ENCODE peak calls at places on chromosome 15, in ten cellular contexts. P is NCI-H187 treated with DMSO at 0.1 percent for 48 hours; M is coronary artery; L is dorsolateral prefrontal cortex; E is activated naive CD8-positive, alpha-beta T cell treated with anti-CD3 and anti-CD28 coated beads, Interleukin-2, amount 50 U/mL, for 16 hours; I is A549; N is NCI-H2081; F is non-pigmented ciliary epithelial cell; X is naive thymus-derived CD8-positive, alpha-beta T cell; Z is RPMI8226. Y is an unnamed sample.

GRCh38 chr15:73227433-73228056 is 141.2 kb downstream of the HCN4 start:
- DNase-seq in X (no peak), M (no peak), Z (no peak), L (no peak), N (no peak), I (no peak), F (no peak), P (no peak), E (no peak), Y (no peak)

GRCh38 chr15:68354923-68355322 is 77.0 kb downstream of the ITGA11 start:
- DNase-seq in F (peak; percentile 84), N (no peak), I (peak; percentile 76), X (no peak), M (no peak), P (no peak), L (no peak), Z (no peak), E (no peak), Y (no peak)

GRCh38 chr15:47409038-47409437 is 308.3 kb upstream of the SEMA6D start:
- DNase-seq in X (no peak), L (no peak), M (no peak), N (no peak), Z (no peak), P (no peak), F (no peak), E (no peak), I (no peak), Y (no peak)

GRCh38 chr15:42085236-42085605 is 9.1 kb downstream of the PLA2G4D start:
- DNase-seq in F (no peak), L (peak; percentile 8), P (no peak), X (no peak), Z (no peak), E (no peak), I (no peak), N (no peak), M (peak; percentile 61), Y (no peak)

GRCh38 chr15:43912991-43913927 is 86.5 kb downstream of the WDR76 start:
- DNase-seq in E (no peak), F (peak; percentile 97), N (no peak), M (no peak), I (peak; percentile 43), X (no peak), Z (no peak), L (peak; percentile 59), P (no peak), Y (no peak)

GRCh38 chr15:89728254-89728653 is 22.8 kb downstream of the MESP1 start:
- DNase-seq in M (peak; percentile 54), X (no peak), P (no peak), F (peak; percentile 19), N (no peak), Z (no peak), E (no peak), I (no peak), L (no peak), Y (no peak)

GRCh38 chr15:75817151-75817935 is 25.9 kb upstream of the UBE2Q2 start:
- DNase-seq in I (no peak), M (no peak), L (no peak), F (no peak), N (no peak), Z (peak; percentile 77), X (no peak), E (no peak), P (no peak), Y (no peak)

GRCh38 chr15:78224024-78224413 is 10.3 kb downstream of the ACSBG1 start:
- DNase-seq in P (no peak), I (no peak), Z (peak; percentile 25), M (no peak), N (no peak), F (no peak), E (no peak), L (no peak), X (no peak), Y (no peak)

GRCh38 chr15:37217567-37217966 is 117.2 kb upstream of the MEIS2 start:
- DNase-seq in F (no peak), P (no peak), X (no peak), N (no peak), M (no peak), Z (no peak), L (no peak), I (no peak), E (no peak), Y (no peak)

GRCh38 chr15:31091531-31091930 is 10.0 kb downstream of the TRPM1 start:
- DNase-seq in F (no peak), P (no peak), Z (no peak), L (no peak), X (no peak), M (no peak), E (no peak), N (no peak), I (no peak), Y (no peak)

GRCh38 chr15:58528197-58528870 is 96.5 kb downstream of the LIPC start:
- DNase-seq in I (peak; percentile 63), Z (no peak), N (no peak), F (no peak), E (no peak), P (no peak), X (no peak), M (no peak), L (no peak), Y (no peak)

GRCh38 chr15:67741313-67741712 is 84.0 kb upstream of the SKOR1 start:
- DNase-seq in Z (peak; percentile 86), M (no peak), F (no peak), N (no peak), L (no peak), P (no peak), I (no peak), E (no peak), X (no peak), Y (no peak)

GRCh38 chr15:61828008-61828407 is 232.2 kb downstream of the VPS13C start:
- DNase-seq in P (no peak), I (peak; percentile 62), E (no peak), L (no peak), Z (no peak), M (no peak), X (no peak), N (no peak), F (no peak), Y (no peak)

GRCh38 chr15:78914027-78914764 is 30.6 kb downstream of the CTSH start:
- DNase-seq in N (no peak), I (peak; percentile 50), F (no peak), Z (no peak), P (no peak), X (no peak), E (no peak), L (peak; percentile 29), M (no peak), Y (no peak)

GRCh38 chr15:77646104-77646694 is 13.5 kb upstream of the LINGO1 start:
- DNase-seq in M (no peak), F (no peak), L (no peak), X (no peak), E (no peak), P (no peak), I (no peak), Z (no peak), N (no peak), Y (no peak)

GRCh38 chr15:96916750-96917149 is 586.2 kb downstream of the NR2F2 start:
- DNase-seq in E (no peak), Z (no peak), F (no peak), L (no peak), I (no peak), M (no peak), N (no peak), X (no peak), P (no peak), Y (no peak)

GRCh38 chr15:45677797-45678196 is 43.0 kb downstream of the SQOR start:
- DNase-seq in I (no peak), X (no peak), F (no peak), M (no peak), P (no peak), E (no peak), Z (no peak), L (no peak), N (no peak), Y (no peak)

GRCh38 chr15:96093063-96093462 is 237.4 kb upstream of the NR2F2 start:
- DNase-seq in X (no peak), N (no peak), M (no peak), Z (no peak), L (no peak), F (no peak), P (no peak), E (no peak), I (no peak), Y (no peak)

GRCh38 chr15:31264534-31265089 is 62.0 kb upstream of the KLF13 start:
- DNase-seq in P (no peak), I (no peak), X (no peak), F (no peak), Z (no peak), E (no peak), N (no peak), M (peak; percentile 64), L (peak; percentile 14), Y (no peak)

GRCh38 chr15:36797128-36797527 is 217.7 kb downstream of the CDIN1 start:
- DNase-seq in M (no peak), X (no peak), N (no peak), F (no peak), E (no peak), L (no peak), P (no peak), Z (no peak), I (no peak), Y (no peak)

GRCh38 chr15:41892621-41893421 is 1.0 kb downstream of the SPTBN5 start:
- DNase-seq in L (no peak), N (peak; percentile 12), M (no peak), P (no peak), E (no peak), I (no peak), F (no peak), Z (peak; percentile 36), X (peak; percentile 39), Y (peak; percentile 43)

GRCh38 chr15:64453689-64454037 is 6.7 kb upstream of the ZNF609 start:
- DNase-seq in E (no peak), X (no peak), F (no peak), Z (no peak), L (no peak), I (no peak), P (no peak), N (no peak), M (no peak), Y (no peak)

GRCh38 chr15:99324082-99324620 is 72.9 kb downstream of the LRRC28 start:
- DNase-seq in F (peak; percentile 83), L (no peak), M (no peak), P (no peak), I (peak; percentile 51), Z (no peak), X (no peak), E (no peak), N (no peak), Y (no peak)

GRCh38 chr15:96046620-96047240 is 283.8 kb upstream of the NR2F2 start:
- DNase-seq in Z (no peak), E (no peak), I (no peak), N (no peak), M (no peak), F (peak; percentile 17), X (no peak), P (no peak), L (no peak), Y (no peak)

GRCh38 chr15:28260722-28261121 is 61.3 kb downstream of the HERC2 start:
- DNase-seq in M (no peak), P (no peak), N (no peak), I (no peak), Z (no peak), X (no peak), L (no peak), E (no peak), F (no peak), Y (no peak)

GRCh38 chr15:55196458-55197361 is at the start of gene RSL24D1:
- DNase-seq in N (peak; percentile 96), P (peak; percentile 70), Z (peak; percentile 100), M (peak; percentile 97), F (peak; percentile 97), I (peak; percentile 95), L (peak; percentile 98), E (peak; percentile 92), X (peak; percentile 97), Y (peak; percentile 98)

Y was measured in CD8-positive, alpha-beta memory T cell.